ENCODE peak calls at places on chromosomes 6 and 20, in seven cellular contexts. K is Kasumi-1; F is suprapubic skin; D is Right ventricle myocardium superior; O is A549; R is posterior vena cava; P is stimulated activated CD8-positive, alpha-beta memory T cell treated with anti-CD3 and anti-CD28 coated beads, Interleukin-2, amount 100 ng/mL, for 1 hour. V is an unnamed sample.

GRCh38 chr6:148771212-148771601 is 24.4 kb downstream of the UST start:
- DNase-seq in P (no peak), D (peak; percentile 42), K (no peak), O (no peak), F (no peak), R (no peak), V (no peak)

GRCh38 chr6:43799671-43800623 is 29.9 kb downstream of the VEGFA start:
- DNase-seq in D (no peak), F (no peak), O (no peak), K (peak; percentile 98), R (no peak), P (no peak), V (no peak)

GRCh38 chr20:31669876-31670275 is 32.2 kb downstream of the COX4I2 start:
- DNase-seq in K (no peak), D (no peak), R (no peak), F (no peak), O (no peak), P (no peak), V (no peak)

GRCh38 chr6:167311286-167311685 is 13.6 kb upstream of the TTLL2 start:
- DNase-seq in K (no peak), F (no peak), D (no peak), P (no peak), O (no peak), R (no peak), V (no peak)

GRCh38 chr20:46709459-46710148 is at the start of gene SLC2A10:
- DNase-seq in O (no peak), R (peak; percentile 87), D (peak; percentile 81), K (no peak), F (peak; percentile 80), P (no peak), V (no peak)

GRCh38 chr6:30748301-30748769 is 4.0 kb upstream of the IER3 start:
- DNase-seq in F (no peak), K (no peak), R (no peak), O (no peak), P (no peak), D (no peak), V (no peak)

GRCh38 chr20:57659131-57659788 is 39.0 kb upstream of the ZBP1 start:
- DNase-seq in D (no peak), R (no peak), O (no peak), F (peak; percentile 51), P (no peak), K (no peak), V (peak; percentile 35)

GRCh38 chr6:29547573-29547972 is 12.0 kb downstream of the UBD start:
- DNase-seq in P (no peak), R (no peak), O (no peak), F (no peak), K (no peak), D (no peak), V (no peak)

GRCh38 chr20:17059465-17059864 is 167.4 kb upstream of the PCSK2 start:
- DNase-seq in D (no peak), R (no peak), F (no peak), P (no peak), K (peak; percentile 7), O (no peak), V (no peak)

GRCh38 chr20:56859751-56860366 is 230.8 kb downstream of the TFAP2C start:
- DNase-seq in K (no peak), O (no peak), R (no peak), P (no peak), F (no peak), D (no peak), V (no peak)

GRCh38 chr6:10381133-10381829 is 33.6 kb downstream of the TFAP2A start:
- DNase-seq in P (no peak), F (no peak), R (no peak), D (no peak), O (no peak), K (no peak), V (no peak)

GRCh38 chr20:20334489-20334888 is 33.4 kb upstream of the INSM1 start:
- DNase-seq in D (no peak), K (no peak), O (no peak), R (no peak), P (no peak), F (no peak), V (no peak)